ENCODE peak calls at places on chromosomes 13 and 19, in nine cellular contexts. Z is IMR-90; K is effector memory CD4-positive, alpha-beta T cell; D is dorsolateral prefrontal cortex; A is activated naive CD8-positive, alpha-beta T cell treated with anti-CD3 and anti-CD28 coated beads for 36 hours; Q is activated CD8-positive, alpha-beta memory T cell treated with anti-CD3 and anti-CD28 coated beads for 48 hours; J is stimulated activated CD4-positive, alpha-beta T cell treated with anti-CD3 and anti-CD28 coated beads, Interleukin-4, amount 100 ng/mL, for 1 hour; M is lung; X is hepatocyte. F is an unnamed sample.

GRCh38 chr19:18298601-18299000 is 17.2 kb upstream of the JUND start:
- DNase-seq in Z (no peak), K (no peak), D (no peak), A (no peak), Q (no peak), J (no peak), M (no peak), X (no peak), F (no peak)

GRCh38 chr19:47399198-47399597 is 20.1 kb downstream of the MEIS3 start:
- DNase-seq in Z (no peak), K (no peak), D (no peak), A (no peak), Q (no peak), J (no peak), M (no peak), X (no peak), F (no peak)

GRCh38 chr13:46615888-46616531 is 63.0 kb downstream of the LRCH1 start:
- DNase-seq in Z (peak), K (no peak), D (no peak), A (no peak), Q (no peak), J (no peak), M (no peak), X (peak), F (peak)

GRCh38 chr19:18093439-18094161 is 4.0 kb upstream of the MAST3 start:
- DNase-seq in Z (peak), K (no peak), D (peak), A (no peak), Q (no peak), J (no peak), M (no peak), X (no peak), F (peak)

GRCh38 chr13:110471156-110471832 is 90.2 kb downstream of the RAB20 start:
- DNase-seq in Z (no peak), K (no peak), D (no peak), A (no peak), Q (no peak), J (no peak), M (no peak), X (no peak), F (no peak)

GRCh38 chr19:898663-899062 is 5.4 kb downstream of the RNU6-9 start:
- DNase-seq in Z (no peak), K (no peak), D (peak), A (peak), Q (no peak), J (no peak), M (no peak), X (no peak), F (no peak)

GRCh38 chr19:21143846-21144245 is 2.0 kb downstream of the ZNF431 start:
- DNase-seq in Z (no peak), K (no peak), D (no peak), A (no peak), Q (no peak), J (no peak), M (no peak), X (no peak), F (no peak)

GRCh38 chr19:34224996-34225658 is 29.2 kb upstream of the GARRE1 start:
- DNase-seq in Z (peak), K (no peak), D (no peak), A (no peak), Q (no peak), J (no peak), M (no peak), X (no peak), F (no peak)

GRCh38 chr19:4295972-4296771 is 6.0 kb downstream of the TMIGD2 start:
- DNase-seq in Z (no peak), K (no peak), D (peak), A (no peak), Q (no peak), J (no peak), M (no peak), X (no peak), F (no peak)

GRCh38 chr19:3645726-3646125 is 19.1 kb upstream of the CACTIN start:
- DNase-seq in Z (no peak), K (no peak), D (no peak), A (no peak), Q (no peak), J (no peak), M (no peak), X (no peak), F (no peak)

GRCh38 chr19:44585371-44586141 is 27.8 kb upstream of the IGSF23 start:
- DNase-seq in Z (peak), K (no peak), D (no peak), A (no peak), Q (no peak), J (no peak), M (no peak), X (no peak), F (peak)

GRCh38 chr13:51913421-51914136 is 51.8 kb downstream of the CCDC70 start:
- DNase-seq in Z (no peak), K (no peak), D (peak), A (no peak), Q (no peak), J (no peak), M (no peak), X (no peak), F (no peak)

GRCh38 chr13:96091164-96091931 is 1.4 kb downstream of the HS6ST3 start:
- DNase-seq in Z (no peak), K (no peak), D (peak), A (no peak), Q (no peak), J (no peak), M (no peak), X (peak), F (peak)

GRCh38 chr19:656751-657559 is 6.1 kb downstream of the RNF126 start:
- DNase-seq in Z (no peak), K (no peak), D (no peak), A (no peak), Q (no peak), J (peak), M (no peak), X (no peak), F (no peak)

GRCh38 chr19:39514840-39515550 is at the start of gene SELENOV:
- DNase-seq in Z (no peak), K (no peak), D (no peak), A (peak), Q (no peak), J (no peak), M (no peak), X (peak), F (no peak)

GRCh38 chr19:15379996-15380647 is 535 bp upstream of the AKAP8 start:
- DNase-seq in Z (peak), K (no peak), D (no peak), A (no peak), Q (peak), J (no peak), M (peak), X (peak), F (peak)

GRCh38 chr19:43634516-43634876 is 5.2 kb downstream of the CADM4 start:
- DNase-seq in Z (no peak), K (no peak), D (peak), A (no peak), Q (no peak), J (no peak), M (no peak), X (no peak), F (no peak)

GRCh38 chr13:113792821-113793717 is 34.0 kb downstream of the TMEM255B start:
- DNase-seq in Z (no peak), K (no peak), D (no peak), A (no peak), Q (no peak), J (no peak), M (no peak), X (no peak), F (no peak)

GRCh38 chr13:27211771-27212364 is 39.5 kb upstream of the RPL21 start:
- DNase-seq in Z (peak), K (no peak), D (no peak), A (no peak), Q (no peak), J (no peak), M (no peak), X (no peak), F (peak)

GRCh38 chr19:52176574-52176973 is 5.2 kb upstream of the ZNF836 start:
- DNase-seq in Z (no peak), K (no peak), D (no peak), A (no peak), Q (no peak), J (no peak), M (no peak), X (no peak), F (no peak)

GRCh38 chr13:33388254-33388998 is 102.9 kb upstream of the STARD13 start:
- DNase-seq in Z (no peak), K (no peak), D (no peak), A (no peak), Q (no peak), J (no peak), M (no peak), X (peak), F (peak)

GRCh38 chr13:39148513-39148961 is 110.3 kb downstream of the NHLRC3 start:
- DNase-seq in Z (no peak), K (no peak), D (no peak), A (no peak), Q (no peak), J (no peak), M (no peak), X (peak), F (peak)

GRCh38 chr13:99432637-99433542 is 68.4 kb upstream of the TM9SF2 start:
- DNase-seq in Z (peak), K (peak), D (peak), A (peak), Q (peak), J (peak), M (peak), X (peak), F (peak)

GRCh38 chr19:50205681-50206138 is 2.3 kb downstream of the MYH14 start:
- DNase-seq in Z (no peak), K (no peak), D (no peak), A (no peak), Q (no peak), J (no peak), M (peak), X (peak), F (no peak)

GRCh38 chr19:34128558-34129250 is 43.6 kb upstream of the LSM14A start:
- DNase-seq in Z (no peak), K (no peak), D (no peak), A (no peak), Q (no peak), J (no peak), M (no peak), X (no peak), F (no peak)

GRCh38 chr13:71309905-71310304 is 557.1 kb downstream of the DACH1 start:
- DNase-seq in Z (no peak), K (no peak), D (no peak), A (no peak), Q (no peak), J (no peak), M (no peak), X (no peak), F (no peak)

GRCh38 chr19:54081032-54081431 is at the start of gene TARM1:
- DNase-seq in Z (no peak), K (no peak), D (no peak), A (no peak), Q (no peak), J (no peak), M (no peak), X (no peak), F (no peak)

GRCh38 chr13:63449549-63449948 is 2033.9 kb upstream of the PCDH20 start:
- DNase-seq in Z (no peak), K (no peak), D (no peak), A (no peak), Q (no peak), J (no peak), M (no peak), X (no peak), F (no peak)

GRCh38 chr13:45333973-45334922 is 6.7 kb downstream of the TPT1 start:
- DNase-seq in Z (peak), K (peak), D (no peak), A (peak), Q (no peak), J (no peak), M (no peak), X (no peak), F (peak)